ENCODE peak calls at places on chromosomes 3 and 15, in eight cellular contexts. One of them, this sample, is unnamed.

GRCh38 chr3:34258271-34259015 is 460.0 kb downstream of the PDCD6IP start:
- DNase-seq in GM12865: no peak
- DNase-seq in ovary: no peak
- DNase-seq in mucosa of descending colon: no peak
- DNase-seq in heart right ventricle: no peak
- DNase-seq in endodermal cell: peak
- DNase-seq in Peyer's patch: no peak
- DNase-seq in lower lobe of right lung: no peak
- DNase-seq in this sample: no peak

GRCh38 chr3:69406156-69406555 is 20.3 kb upstream of the FRMD4B start:
- DNase-seq in endodermal cell: no peak
- DNase-seq in GM12865: no peak
- DNase-seq in ovary: peak
- DNase-seq in lower lobe of right lung: no peak
- DNase-seq in Peyer's patch: no peak
- DNase-seq in mucosa of descending colon: peak
- DNase-seq in heart right ventricle: no peak
- DNase-seq in this sample: no peak

GRCh38 chr15:69117431-69117841 is 43.0 kb upstream of the GLCE start:
- DNase-seq in Peyer's patch: no peak
- DNase-seq in heart right ventricle: no peak
- DNase-seq in ovary: no peak
- DNase-seq in lower lobe of right lung: no peak
- DNase-seq in GM12865: no peak
- DNase-seq in mucosa of descending colon: no peak
- DNase-seq in endodermal cell: peak
- DNase-seq in this sample: no peak

GRCh38 chr3:47370887-47371697 is 9.7 kb upstream of the PTPN23 start:
- DNase-seq in heart right ventricle: peak
- DNase-seq in Peyer's patch: peak
- DNase-seq in lower lobe of right lung: no peak
- DNase-seq in endodermal cell: peak
- DNase-seq in ovary: no peak
- DNase-seq in mucosa of descending colon: peak
- DNase-seq in GM12865: peak
- DNase-seq in this sample: no peak

GRCh38 chr15:88194162-88194561 is 62.4 kb downstream of the NTRK3 start:
- DNase-seq in GM12865: no peak
- DNase-seq in mucosa of descending colon: no peak
- DNase-seq in ovary: no peak
- DNase-seq in Peyer's patch: no peak
- DNase-seq in lower lobe of right lung: no peak
- DNase-seq in endodermal cell: no peak
- DNase-seq in heart right ventricle: no peak
- DNase-seq in this sample: no peak

GRCh38 chr3:159882784-159883779 is 105.6 kb upstream of the IL12A start:
- DNase-seq in endodermal cell: no peak
- DNase-seq in mucosa of descending colon: no peak
- DNase-seq in GM12865: no peak
- DNase-seq in lower lobe of right lung: no peak
- DNase-seq in Peyer's patch: no peak
- DNase-seq in ovary: no peak
- DNase-seq in heart right ventricle: no peak
- DNase-seq in this sample: no peak

GRCh38 chr3:194129581-194130133 is 6.3 kb upstream of the HES1 start:
- DNase-seq in heart right ventricle: no peak
- DNase-seq in ovary: peak
- DNase-seq in Peyer's patch: peak
- DNase-seq in GM12865: no peak
- DNase-seq in mucosa of descending colon: peak
- DNase-seq in endodermal cell: peak
- DNase-seq in lower lobe of right lung: no peak
- DNase-seq in this sample: no peak

GRCh38 chr3:189515916-189516531 is 115.2 kb upstream of the TP63 start:
- DNase-seq in GM12865: no peak
- DNase-seq in Peyer's patch: no peak
- DNase-seq in endodermal cell: no peak
- DNase-seq in heart right ventricle: no peak
- DNase-seq in ovary: no peak
- DNase-seq in mucosa of descending colon: no peak
- DNase-seq in lower lobe of right lung: no peak
- DNase-seq in this sample: no peak

GRCh38 chr3:141333796-141334626 is 34.3 kb upstream of the ZBTB38 start:
- DNase-seq in Peyer's patch: no peak
- DNase-seq in ovary: no peak
- DNase-seq in GM12865: no peak
- DNase-seq in mucosa of descending colon: no peak
- DNase-seq in endodermal cell: no peak
- DNase-seq in lower lobe of right lung: no peak
- DNase-seq in heart right ventricle: no peak
- DNase-seq in this sample: no peak

GRCh38 chr3:105997800-105998526 is 129.2 kb upstream of the CBLB start:
- DNase-seq in mucosa of descending colon: no peak
- DNase-seq in GM12865: no peak
- DNase-seq in heart right ventricle: no peak
- DNase-seq in lower lobe of right lung: peak
- DNase-seq in ovary: no peak
- DNase-seq in endodermal cell: no peak
- DNase-seq in Peyer's patch: no peak
- DNase-seq in this sample: no peak

GRCh38 chr3:130981469-130981868 is 45.2 kb downstream of the ASTE1 start:
- DNase-seq in GM12865: no peak
- DNase-seq in Peyer's patch: no peak
- DNase-seq in heart right ventricle: no peak
- DNase-seq in endodermal cell: no peak
- DNase-seq in lower lobe of right lung: no peak
- DNase-seq in ovary: no peak
- DNase-seq in mucosa of descending colon: no peak
- DNase-seq in this sample: no peak

GRCh38 chr15:38202356-38202755 is 50.3 kb upstream of the SPRED1 start:
- DNase-seq in ovary: no peak
- DNase-seq in lower lobe of right lung: no peak
- DNase-seq in Peyer's patch: peak
- DNase-seq in GM12865: no peak
- DNase-seq in endodermal cell: no peak
- DNase-seq in heart right ventricle: no peak
- DNase-seq in mucosa of descending colon: no peak
- DNase-seq in this sample: no peak

GRCh38 chr15:60869851-60870250 is 359.3 kb downstream of the RORA start:
- DNase-seq in ovary: no peak
- DNase-seq in lower lobe of right lung: no peak
- DNase-seq in Peyer's patch: no peak
- DNase-seq in endodermal cell: no peak
- DNase-seq in GM12865: no peak
- DNase-seq in heart right ventricle: no peak
- DNase-seq in mucosa of descending colon: no peak
- DNase-seq in this sample: no peak

GRCh38 chr3:4885322-4885721 is 93.9 kb upstream of the BHLHE40 start:
- DNase-seq in heart right ventricle: no peak
- DNase-seq in GM12865: no peak
- DNase-seq in lower lobe of right lung: no peak
- DNase-seq in Peyer's patch: no peak
- DNase-seq in ovary: no peak
- DNase-seq in endodermal cell: no peak
- DNase-seq in mucosa of descending colon: no peak
- DNase-seq in this sample: no peak

GRCh38 chr15:27564656-27565055 is 534.5 kb downstream of the OCA2 start:
- DNase-seq in heart right ventricle: no peak
- DNase-seq in mucosa of descending colon: no peak
- DNase-seq in Peyer's patch: no peak
- DNase-seq in GM12865: no peak
- DNase-seq in ovary: no peak
- DNase-seq in lower lobe of right lung: no peak
- DNase-seq in endodermal cell: no peak
- DNase-seq in this sample: no peak

GRCh38 chr15:59170295-59170881 is 36.3 kb upstream of the LDHAL6B start:
- DNase-seq in ovary: peak
- DNase-seq in Peyer's patch: no peak
- DNase-seq in lower lobe of right lung: peak
- DNase-seq in mucosa of descending colon: peak
- DNase-seq in heart right ventricle: peak
- DNase-seq in endodermal cell: peak
- DNase-seq in GM12865: no peak
- DNase-seq in this sample: no peak

GRCh38 chr3:45777111-45777752 is 19.1 kb downstream of the SLC6A20 start:
- DNase-seq in ovary: no peak
- DNase-seq in GM12865: no peak
- DNase-seq in endodermal cell: peak
- DNase-seq in lower lobe of right lung: no peak
- DNase-seq in Peyer's patch: peak
- DNase-seq in mucosa of descending colon: no peak
- DNase-seq in heart right ventricle: no peak
- DNase-seq in this sample: no peak

GRCh38 chr3:118641608-118642007 is 393.0 kb downstream of the IGSF11 start:
- DNase-seq in ovary: no peak
- DNase-seq in endodermal cell: peak
- DNase-seq in Peyer's patch: no peak
- DNase-seq in lower lobe of right lung: no peak
- DNase-seq in heart right ventricle: no peak
- DNase-seq in mucosa of descending colon: no peak
- DNase-seq in GM12865: peak
- DNase-seq in this sample: no peak

GRCh38 chr3:8557298-8557697 is 55.7 kb downstream of the LMCD1 start:
- DNase-seq in GM12865: no peak
- DNase-seq in Peyer's patch: no peak
- DNase-seq in heart right ventricle: no peak
- DNase-seq in mucosa of descending colon: peak
- DNase-seq in ovary: peak
- DNase-seq in endodermal cell: no peak
- DNase-seq in lower lobe of right lung: no peak
- DNase-seq in this sample: no peak

GRCh38 chr3:13137808-13138565 is 64.8 kb upstream of the IQSEC1 start:
- DNase-seq in lower lobe of right lung: peak
- DNase-seq in Peyer's patch: peak
- DNase-seq in endodermal cell: peak
- DNase-seq in ovary: no peak
- DNase-seq in heart right ventricle: no peak
- DNase-seq in GM12865: no peak
- DNase-seq in mucosa of descending colon: no peak
- DNase-seq in this sample: no peak

DNA sequence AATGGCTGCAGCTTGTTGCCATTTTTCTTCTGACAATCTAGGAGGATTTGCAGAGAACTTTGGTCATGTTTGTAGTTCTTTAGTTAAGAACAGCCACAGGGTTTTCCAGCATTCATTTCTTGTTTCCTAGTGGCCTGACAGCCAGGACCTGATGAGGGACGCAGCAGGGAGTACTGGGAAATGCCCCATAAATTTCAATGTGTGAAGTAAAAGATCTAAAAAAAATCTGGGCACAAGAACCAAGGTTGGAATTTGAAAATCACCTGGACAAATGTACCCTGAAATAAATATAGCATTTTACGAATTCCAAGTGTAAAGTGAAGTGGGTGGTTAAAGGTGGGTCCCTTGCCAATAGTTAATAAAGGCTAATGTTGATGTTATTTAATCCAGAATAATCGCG is 195.0 kb downstream of the ZIC1 start:
- DNase-seq in heart right ventricle: no peak
- DNase-seq in endodermal cell: no peak
- DNase-seq in mucosa of descending colon: no peak
- DNase-seq in lower lobe of right lung: no peak
- DNase-seq in GM12865: no peak
- DNase-seq in ovary: no peak
- DNase-seq in Peyer's patch: no peak
- DNase-seq in this sample: no peak
- TF ChIP-seq CTCF in heart right ventricle: no peak
- TF ChIP-seq CTCF in endodermal cell: no peak
- TF ChIP-seq CTCF in mucosa of descending colon: no peak
- TF ChIP-seq CTCF in lower lobe of right lung: no peak
- TF ChIP-seq CTCF in GM12865: no peak
- TF ChIP-seq CTCF in ovary: no peak
- TF ChIP-seq CTCF in Peyer's patch: no peak
- TF ChIP-seq CTCF in this sample: no peak

DNA sequence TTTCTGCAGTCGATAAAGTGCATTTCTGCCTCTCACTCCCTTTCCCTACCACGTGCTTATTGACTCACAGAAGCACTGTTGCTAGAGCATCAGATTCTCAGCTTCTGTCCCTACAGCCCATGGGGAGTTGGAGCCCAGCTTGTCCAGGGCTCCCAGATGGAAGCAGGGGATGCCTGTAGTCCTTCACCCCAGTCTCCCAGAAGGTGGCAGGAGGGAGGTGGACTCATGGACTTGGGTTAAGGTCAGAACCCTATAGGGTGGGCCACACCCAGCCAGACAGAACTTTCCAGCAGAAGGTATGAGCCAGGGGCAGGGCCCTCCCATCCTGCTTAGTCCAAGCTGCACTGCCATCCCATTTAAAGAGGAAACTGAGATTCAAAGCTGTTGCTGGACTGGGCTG is 33.1 kb upstream of the SEMA3F start:
- DNase-seq in ovary: no peak
- DNase-seq in Peyer's patch: no peak
- DNase-seq in heart right ventricle: no peak
- DNase-seq in GM12865: no peak
- DNase-seq in mucosa of descending colon: no peak
- DNase-seq in endodermal cell: peak
- DNase-seq in lower lobe of right lung: peak
- DNase-seq in this sample: no peak
- TF ChIP-seq CTCF in ovary: no peak
- TF ChIP-seq CTCF in Peyer's patch: no peak
- TF ChIP-seq CTCF in heart right ventricle: no peak
- TF ChIP-seq CTCF in GM12865: no peak
- TF ChIP-seq CTCF in mucosa of descending colon: no peak
- TF ChIP-seq CTCF in endodermal cell: no peak
- TF ChIP-seq CTCF in lower lobe of right lung: no peak
- TF ChIP-seq CTCF in this sample: no peak

DNA sequence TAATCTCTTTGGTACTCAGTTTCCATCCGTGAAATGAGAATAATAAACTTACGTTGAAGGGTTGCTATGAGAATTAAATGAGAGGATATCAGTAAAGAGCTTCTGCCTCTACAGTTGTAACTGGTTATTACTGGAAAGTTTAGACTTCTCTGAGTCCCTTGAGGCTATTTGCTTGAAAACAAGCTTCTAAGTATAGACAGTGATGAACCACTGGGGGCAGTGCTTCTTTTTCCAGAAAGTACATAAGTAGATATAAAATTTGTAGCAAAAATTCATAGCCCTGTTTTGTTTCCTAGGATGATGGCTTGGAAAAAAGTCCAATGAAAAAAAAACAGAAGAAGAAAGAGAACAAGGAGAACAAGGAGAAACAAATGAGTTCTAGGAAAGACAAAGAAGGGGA is 87.1 kb downstream of the RGMA start:
- DNase-seq in lower lobe of right lung: no peak
- DNase-seq in Peyer's patch: no peak
- DNase-seq in heart right ventricle: no peak
- DNase-seq in endodermal cell: no peak
- DNase-seq in mucosa of descending colon: no peak
- DNase-seq in ovary: no peak
- DNase-seq in GM12865: no peak
- DNase-seq in this sample: no peak
- TF ChIP-seq CTCF in lower lobe of right lung: no peak
- TF ChIP-seq CTCF in Peyer's patch: no peak
- TF ChIP-seq CTCF in heart right ventricle: peak
- TF ChIP-seq CTCF in endodermal cell: peak
- TF ChIP-seq CTCF in mucosa of descending colon: no peak
- TF ChIP-seq CTCF in ovary: no peak
- TF ChIP-seq CTCF in GM12865: peak
- TF ChIP-seq CTCF in this sample: no peak

DNA sequence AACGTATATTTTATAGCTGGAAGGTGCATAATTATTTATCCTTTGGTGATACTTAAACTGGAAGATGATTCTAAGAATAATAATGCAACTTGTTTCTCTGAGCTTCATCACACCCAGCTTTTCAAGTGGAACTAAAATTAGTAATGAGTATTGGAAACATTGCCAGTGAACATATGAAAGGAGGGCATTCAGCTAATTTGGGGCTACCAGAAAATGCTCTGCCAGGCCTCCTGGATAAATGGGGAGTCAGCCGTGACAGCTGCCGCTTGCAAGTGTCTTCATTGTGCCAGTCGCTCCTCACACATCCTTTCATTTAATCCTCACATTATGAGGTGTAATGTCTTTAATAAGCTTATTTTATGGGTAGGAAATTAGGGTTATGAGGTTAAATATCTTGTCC is 155.6 kb downstream of the PLCL2 start:
- DNase-seq in Peyer's patch: no peak
- DNase-seq in endodermal cell: no peak
- DNase-seq in ovary: no peak
- DNase-seq in heart right ventricle: no peak
- DNase-seq in lower lobe of right lung: no peak
- DNase-seq in mucosa of descending colon: no peak
- DNase-seq in GM12865: no peak
- DNase-seq in this sample: no peak
- TF ChIP-seq CTCF in Peyer's patch: no peak
- TF ChIP-seq CTCF in endodermal cell: no peak
- TF ChIP-seq CTCF in ovary: no peak
- TF ChIP-seq CTCF in heart right ventricle: no peak
- TF ChIP-seq CTCF in lower lobe of right lung: no peak
- TF ChIP-seq CTCF in mucosa of descending colon: no peak
- TF ChIP-seq CTCF in GM12865: no peak
- TF ChIP-seq CTCF in this sample: no peak

This sample was measured in activated B cell treated with CpG ODN at 0.5 μM for 24 hours.